ENCODE peak calls at places on chromosomes 6 and 20, in five cellular contexts. K is H1, N is HepG2, L is NT2/D1, G is GM12878. U is an unnamed sample.

GRCh38 chr6:89509719-89510339 is 76.9 kb downstream of the ANKRD6 start:
- DNase-seq in L (no peak), N (peak), K (no peak), G (no peak), U (no peak)

GRCh38 chr20:11754451-11754850 is 163.2 kb upstream of the BTBD3 start:
- DNase-seq in G (no peak), K (no peak), N (no peak), L (no peak), U (no peak)

GRCh38 chr6:17470209-17470952 is 77.0 kb downstream of the CAP2 start:
- DNase-seq in K (peak), N (no peak), L (no peak), G (no peak), U (no peak)

GRCh38 chr20:50919567-50919966 is 11.7 kb downstream of the ADNP start:
- DNase-seq in L (no peak), N (no peak), G (no peak), K (no peak), U (no peak)

GRCh38 chr6:46421239-46421638 is 70.0 kb downstream of the RCAN2 start:
- DNase-seq in G (no peak), N (no peak), K (no peak), L (no peak), U (no peak)

GRCh38 chr20:24095753-24096152 is 107.2 kb upstream of the GGTLC1 start:
- DNase-seq in K (no peak), N (no peak), L (no peak), G (no peak), U (no peak)

GRCh38 chr20:14009206-14009605 is 13.9 kb downstream of the MACROD2 start:
- DNase-seq in G (no peak), L (no peak), K (no peak), N (no peak), U (no peak)

GRCh38 chr6:12083763-12084162 is 71.7 kb downstream of the HIVEP1 start:
- DNase-seq in K (no peak), G (no peak), N (no peak), L (no peak), U (no peak)

GRCh38 chr6:30515106-30515505 is 25.8 kb downstream of the HLA-E start:
- DNase-seq in K (no peak), L (peak), N (no peak), G (no peak), U (no peak)

GRCh38 chr6:96990462-96990861 is 65.9 kb downstream of the KLHL32 start:
- DNase-seq in L (no peak), G (no peak), N (no peak), K (no peak), U (no peak)

GRCh38 chr6:15303162-15303919 is 57.5 kb downstream of the JARID2 start:
- DNase-seq in L (no peak), G (no peak), K (peak), N (no peak), U (no peak)

GRCh38 chr20:1734269-1734858 is 76.8 kb upstream of the SIRPG start:
- DNase-seq in N (peak), L (no peak), K (no peak), G (no peak), U (no peak)

GRCh38 chr6:35181933-35182612 is 31.7 kb upstream of the SCUBE3 start:
- DNase-seq in L (peak), K (peak), G (no peak), N (no peak), U (no peak)

DNA sequence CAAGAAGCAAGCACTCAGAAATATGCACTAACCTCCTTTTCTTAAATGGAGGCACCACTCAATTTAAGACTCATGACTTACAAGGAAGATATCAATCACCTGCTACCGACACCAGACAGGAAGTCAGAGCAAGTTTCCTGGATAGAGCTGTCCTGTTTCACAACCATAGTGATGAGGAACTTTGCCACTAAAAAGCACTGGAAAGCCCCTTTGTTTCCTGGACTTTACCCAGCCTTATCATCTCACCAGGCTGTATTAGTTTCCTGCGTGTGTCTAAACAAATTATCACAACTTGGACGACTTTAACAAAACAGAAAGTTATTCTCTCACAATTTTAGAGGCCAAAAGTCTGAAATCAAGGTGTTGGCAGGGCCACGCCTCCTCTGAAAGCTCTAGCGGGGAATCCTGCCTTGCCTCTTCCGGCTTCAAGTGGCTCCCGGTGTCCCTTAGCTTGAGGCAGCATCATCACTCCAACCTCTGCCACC is 253.8 kb upstream of the STXBP5 start:
- DNase-seq in G (no peak), K (no peak), N (peak), L (no peak), U (no peak)
- TF ChIP-seq SUZ12 in G (no peak), K (no peak), N (no peak), L (no peak), U (no peak)

GRCh38 chr6:1477432-1478090 is 88.2 kb downstream of the FOXF2 start:
- DNase-seq in N (no peak), K (no peak), L (no peak), G (no peak), U (no peak)
- TF ChIP-seq SUZ12 in N (no peak), K (no peak), L (no peak), G (no peak), U (no peak)

GRCh38 chr20:63116412-63117106 is 99.4 kb downstream of the YTHDF1 start:
- DNase-seq in L (peak), G (no peak), K (peak), N (no peak), U (peak)

GRCh38 chr20:63117151-63117550 is 98.8 kb downstream of the YTHDF1 start:
- DNase-seq in N (no peak), K (no peak), L (no peak), G (no peak), U (no peak)

GRCh38 chr20:63114693-63115069 is 101.2 kb downstream of the YTHDF1 start:
- DNase-seq in L (no peak), K (no peak), N (no peak), G (no peak), U (no peak)

GRCh38 chr20:63114006-63114692 is 101.8 kb downstream of the YTHDF1 start:
- DNase-seq in N (no peak), G (no peak), L (no peak), K (no peak), U (no peak)

DNA sequence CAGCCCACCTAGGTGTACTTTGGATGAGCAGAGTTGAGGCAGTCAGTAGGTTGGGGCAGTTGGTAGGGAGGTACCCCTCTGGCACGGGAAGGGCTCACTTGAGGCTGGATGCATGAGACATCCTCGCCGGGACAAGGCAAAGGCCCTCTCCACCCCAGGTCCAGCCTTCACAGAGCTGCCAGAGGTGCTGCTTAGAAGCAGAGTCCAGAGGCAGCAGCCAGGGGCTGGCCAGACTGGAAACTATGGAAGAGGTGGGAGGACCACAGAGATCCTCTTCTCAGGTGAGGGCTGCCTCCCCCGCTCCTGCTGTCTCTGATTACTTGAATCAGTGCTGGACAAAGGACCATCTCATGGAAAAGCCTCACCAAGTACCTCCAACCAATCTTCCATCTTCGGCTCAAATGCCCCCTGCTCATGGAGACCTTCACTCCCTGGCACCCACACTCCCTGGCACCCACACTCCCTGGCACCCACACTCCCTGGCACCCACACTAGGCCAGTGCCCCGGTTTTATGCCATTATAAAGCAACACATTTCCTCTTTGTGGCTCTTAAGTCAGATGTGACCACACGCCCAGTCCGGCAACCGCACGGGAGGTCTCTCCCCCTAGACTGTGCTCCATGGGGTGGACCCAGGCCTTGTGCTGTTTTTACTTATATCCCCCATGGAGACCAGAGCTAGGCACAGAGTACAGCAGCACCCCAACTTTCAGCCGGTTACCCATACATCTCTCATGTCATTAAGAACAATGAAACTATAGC is 100.1 kb downstream of the YTHDF1 start:
- DNase-seq in G (no peak), N (no peak), L (no peak), K (no peak), U (no peak)
- TF ChIP-seq SUZ12 in G (no peak), N (no peak), L (no peak), K (no peak), U (no peak)

GRCh38 chr6:155493694-155494143 is 38.1 kb upstream of the NOX3 start:
- DNase-seq in G (peak), N (peak), K (no peak), L (peak), U (no peak)
- TF ChIP-seq SUZ12 in G (no peak), N (no peak), K (no peak), L (no peak), U (no peak)

GRCh38 chr6:85864453-85865401 is 222.0 kb upstream of the SYNCRIP start:
- DNase-seq in G (no peak), L (no peak), N (peak), K (no peak), U (no peak)
- TF ChIP-seq SUZ12 in G (no peak), L (no peak), N (no peak), K (no peak), U (no peak)

GRCh38 chr6:143399176-143399575 is 51.3 kb downstream of the ADAT2 start:
- DNase-seq in N (no peak), K (no peak), L (no peak), G (no peak), U (no peak)

GRCh38 chr6:143400258-143401059 is 50.0 kb downstream of the ADAT2 start:
- DNase-seq in G (no peak), N (peak), L (no peak), K (no peak), U (no peak)

GRCh38 chr6:143395699-143396098 is 54.8 kb downstream of the ADAT2 start:
- DNase-seq in G (no peak), K (no peak), N (no peak), L (no peak), U (no peak)

GRCh38 chr6:143396497-143397228 is 53.8 kb downstream of the ADAT2 start:
- DNase-seq in N (peak), K (no peak), G (no peak), L (no peak), U (no peak)

DNA sequence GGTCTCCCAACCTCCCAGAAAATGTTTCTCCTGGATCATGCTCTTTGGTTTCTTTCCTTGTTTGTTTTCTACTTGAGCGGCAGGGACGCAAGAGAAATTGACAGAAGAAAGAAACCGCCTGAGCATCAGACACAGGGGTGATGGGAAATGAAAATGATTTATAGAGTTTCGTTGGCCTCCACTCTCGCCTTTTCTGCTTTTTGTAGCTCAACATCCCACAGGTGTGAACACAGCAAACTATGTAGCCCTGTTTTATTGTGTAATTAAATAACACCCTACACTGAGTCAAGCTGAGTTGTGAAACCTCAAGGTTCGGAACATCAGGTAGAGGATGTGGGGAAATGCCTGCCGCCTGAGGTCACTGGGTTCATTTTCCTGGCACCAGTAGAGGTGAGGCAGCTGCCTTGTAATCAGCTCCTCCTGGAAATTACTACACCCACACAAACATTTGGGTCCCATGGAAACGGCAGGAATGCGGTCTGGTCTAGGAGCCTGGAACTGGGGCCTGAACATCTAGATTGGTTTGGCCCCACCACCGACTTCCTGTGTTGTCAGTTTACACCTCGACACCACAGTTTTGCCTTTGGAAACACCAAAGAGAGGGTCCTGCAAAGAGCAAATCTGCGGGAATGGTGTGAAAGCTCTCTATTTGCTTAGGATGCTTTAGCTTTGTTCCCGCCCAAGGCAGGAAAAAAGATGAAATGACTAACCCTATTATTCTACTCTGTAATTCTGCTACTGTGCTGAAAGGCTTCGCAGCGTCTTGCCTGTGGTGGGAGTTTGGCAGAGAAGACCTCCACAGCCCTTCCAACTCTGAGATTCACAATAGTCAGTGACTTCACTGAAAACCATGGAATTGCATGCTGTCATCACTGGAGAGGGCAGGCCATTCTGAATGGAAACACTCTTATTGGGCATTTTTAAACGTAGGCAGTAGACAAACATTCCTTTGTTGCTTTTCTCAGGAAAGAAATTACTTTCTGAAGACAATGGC is 53.0 kb downstream of the ADAT2 start:
- DNase-seq in L (peak), G (no peak), N (peak), K (no peak), U (no peak)
- TF ChIP-seq SUZ12 in L (no peak), G (no peak), N (no peak), K (no peak), U (no peak)

DNA sequence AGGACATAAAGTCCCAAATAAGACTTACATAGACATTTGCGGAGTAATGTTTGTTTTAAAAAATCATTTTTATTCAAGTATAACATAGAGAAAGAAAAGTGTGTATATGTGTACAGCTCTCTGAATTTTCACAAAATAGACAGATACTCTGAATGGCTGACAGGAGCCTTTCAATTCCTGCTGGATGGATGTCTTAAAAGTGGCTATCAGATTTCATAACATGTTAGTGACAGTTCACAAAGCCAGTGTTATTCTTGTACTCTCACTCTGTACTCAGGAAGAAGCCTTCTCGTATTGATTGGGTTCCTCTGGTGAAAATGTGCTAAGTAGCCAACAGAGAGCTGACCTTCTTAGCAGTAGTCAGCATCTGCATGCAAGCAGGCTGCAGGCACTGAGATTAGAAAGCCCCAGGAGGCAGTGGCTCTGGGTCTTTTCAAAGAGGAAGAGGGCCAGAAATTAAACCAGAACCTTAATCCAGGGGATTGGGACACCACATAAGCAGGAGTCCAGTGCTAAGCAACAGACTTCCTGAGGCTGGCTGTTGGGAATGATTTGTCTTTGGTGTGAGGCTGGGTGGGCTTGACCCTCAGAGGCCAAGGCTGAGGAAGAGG is 19.7 kb downstream of the SLC17A4 start:
- DNase-seq in N (no peak), L (no peak), G (no peak), K (no peak), U (no peak)
- TF ChIP-seq SUZ12 in N (no peak), L (no peak), G (no peak), K (no peak), U (no peak)

GRCh38 chr6:137222376-137222775 is 3.2 kb upstream of the IFNGR1 start:
- DNase-seq in K (no peak), G (no peak), L (no peak), N (no peak), U (no peak)
- TF ChIP-seq SUZ12 in K (no peak), G (no peak), L (no peak), N (no peak), U (no peak)

GRCh38 chr20:57275334-57275733 is 8.9 kb upstream of the BMP7 start:
- DNase-seq in N (no peak), L (no peak), K (no peak), G (no peak), U (no peak)

GRCh38 chr20:57276221-57276620 is 9.8 kb upstream of the BMP7 start:
- DNase-seq in L (no peak), N (no peak), G (no peak), K (no peak), U (no peak)

GRCh38 chr20:57274299-57274698 is 7.9 kb upstream of the BMP7 start:
- DNase-seq in N (no peak), K (no peak), G (no peak), L (no peak), U (no peak)

GRCh38 chr20:57274846-57275245 is 8.4 kb upstream of the BMP7 start:
- DNase-seq in K (no peak), G (no peak), L (no peak), N (no peak), U (no peak)

DNA sequence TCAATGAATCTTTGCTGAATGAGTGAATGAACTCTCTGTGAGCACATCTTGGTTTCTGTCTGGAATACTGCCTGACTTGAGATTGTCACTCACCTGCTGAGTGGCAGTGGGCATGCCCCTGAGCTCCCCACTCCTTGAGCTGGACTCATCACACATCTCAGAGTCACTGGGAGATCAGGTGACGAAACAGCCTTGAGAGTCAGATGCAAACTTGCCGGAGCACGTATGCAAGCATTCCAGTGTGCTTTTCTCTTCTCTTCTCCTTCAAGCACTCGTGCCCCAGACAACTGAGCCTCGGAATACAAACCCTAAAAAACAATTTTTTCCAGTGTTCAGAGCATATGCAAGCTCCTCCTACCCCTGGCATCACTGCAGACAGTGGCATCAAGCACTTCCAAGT is 9.4 kb upstream of the BMP7 start:
- DNase-seq in G (no peak), L (no peak), K (no peak), N (no peak), U (no peak)
- TF ChIP-seq SUZ12 in G (no peak), L (no peak), K (no peak), N (no peak), U (no peak)

DNA sequence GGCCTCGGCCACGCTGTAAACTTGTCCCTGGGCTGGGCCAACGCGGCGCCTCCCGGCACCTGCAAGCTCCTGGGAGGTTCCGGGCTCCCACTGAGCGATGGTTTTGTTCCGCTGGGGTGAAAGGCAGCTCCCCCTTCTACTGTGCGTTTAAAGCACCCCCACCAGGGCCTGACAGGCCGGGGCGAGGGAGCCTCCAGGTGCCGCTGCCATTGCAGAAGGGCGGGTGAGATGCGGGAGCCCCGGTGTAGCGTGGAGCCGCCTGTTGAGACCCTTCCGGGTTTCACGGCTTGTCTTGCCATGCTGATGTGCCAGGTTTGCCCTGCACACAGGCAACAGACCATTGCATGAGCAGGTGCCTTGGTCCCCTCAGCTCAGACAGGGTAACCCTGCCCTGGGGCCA is 2.9 kb downstream of the COL20A1 start:
- DNase-seq in L (no peak), K (peak), N (no peak), G (no peak), U (no peak)
- TF ChIP-seq SUZ12 in L (no peak), K (no peak), N (no peak), G (no peak), U (no peak)